ENCODE peak calls at places on chromosomes 1 and 21, in five cellular contexts. O, Q, E, H and C are unnamed samples. For H3K4me1, the result is how much of the 10 kb centered on the place peaks cover.

GRCh38 chr1:151509350-151510019 is 1.7 kb upstream of the CGN start:
- DNase-seq in O (no peak), Q (no peak), E (peak), H (no peak), C (no peak)

GRCh38 chr1:1324524-1325287 is at the start of the genes CPTP and INTS11:
- DNase-seq in O (peak), Q (peak), E (peak), H (peak), C (peak)

GRCh38 chr1:109821831-109822745 is 58.4 kb upstream of the EPS8L3 start:
- DNase-seq in O (peak), Q (no peak), E (no peak), H (no peak), C (peak)

GRCh38 chr1:2788506-2789163 is 12.9 kb downstream of the TTC34 start:
- DNase-seq in O (peak), Q (no peak), E (no peak), H (no peak), C (peak)

GRCh38 chr1:63701187-63701586 is 72.6 kb upstream of the ROR1 start:
- DNase-seq in O (peak), Q (peak), E (peak), H (no peak), C (no peak)

GRCh38 chr21:44800103-44800502 is 1.5 kb downstream of the UBE2G2 start:
- DNase-seq in O (no peak), Q (no peak), E (no peak), H (no peak), C (no peak)

GRCh38 chr1:84635261-84635848 is 54.9 kb downstream of the SSX2IP start:
- DNase-seq in O (no peak), Q (no peak), E (no peak), H (no peak), C (no peak)

GRCh38 chr1:50369830-50370229 is 53.4 kb downstream of the DMRTA2 start:
- DNase-seq in O (no peak), Q (no peak), E (no peak), H (no peak), C (no peak)

GRCh38 chr1:19577001-19577400 is 67.1 kb upstream of the NBL1 start:
- DNase-seq in O (no peak), Q (no peak), E (no peak), H (no peak), C (no peak)

GRCh38 chr1:225987491-225988316 is 11.4 kb downstream of the SDE2 start:
- DNase-seq in O (no peak), Q (no peak), E (no peak), H (peak), C (no peak)

GRCh38 chr1:182968151-182968741 is 15.3 kb upstream of the SHCBP1L start:
- DNase-seq in O (no peak), Q (no peak), E (no peak), H (peak), C (no peak)

GRCh38 chr1:41468082-41468762 is 16.3 kb downstream of the EDN2 start:
- DNase-seq in O (no peak), Q (no peak), E (peak), H (no peak), C (no peak)

GRCh38 chr1:3978196-3978927 is 78.3 kb upstream of the C1orf174 start:
- DNase-seq in O (no peak), Q (no peak), E (no peak), H (no peak), C (no peak)

GRCh38 chr1:181413836-181414235 is 69.5 kb upstream of the CACNA1E start:
- DNase-seq in O (no peak), Q (no peak), E (no peak), H (no peak), C (no peak)

GRCh38 chr21:25024639-25025038 is 582.6 kb downstream of the MRPL39 start:
- DNase-seq in O (no peak), Q (no peak), E (no peak), H (no peak), C (peak)

GRCh38 chr1:204348722-204349121 is 11.0 kb downstream of the PLEKHA6 start:
- DNase-seq in O (peak), Q (peak), E (peak), H (no peak), C (peak)

GRCh38 chr21:26788783-26789182 is 56.4 kb downstream of the ADAMTS1 start:
- DNase-seq in O (no peak), Q (no peak), E (no peak), H (no peak), C (peak)

GRCh38 chr1:227765261-227766014 is 30.2 kb downstream of the SNAP47 start:
- DNase-seq in O (peak), Q (no peak), E (no peak), H (no peak), C (no peak)

GRCh38 chr1:234532511-234532922 is 53.5 kb upstream of the TARBP1 start:
- DNase-seq in O (no peak), Q (no peak), E (no peak), H (no peak), C (no peak)

GRCh38 chr1:197224160-197224559 is 43.9 kb upstream of the CRB1 start:
- DNase-seq in O (no peak), Q (no peak), E (no peak), H (no peak), C (no peak)

GRCh38 chr1:182617075-182617429 is 12.9 kb upstream of the RGS16 start:
- DNase-seq in O (no peak), Q (no peak), E (no peak), H (no peak), C (no peak)

GRCh38 chr1:43991476-43992231 is at the start of gene CCDC24:
- DNase-seq in O (peak), Q (peak), E (peak), H (peak), C (peak)

GRCh38 chr1:5955479-5955977 is 36.7 kb downstream of the NPHP4 start:
- DNase-seq in O (no peak), Q (no peak), E (no peak), H (no peak), C (no peak)

GRCh38 chr1:236282719-236283118 is 961 bp upstream of the ERO1B start:
- DNase-seq in O (no peak), Q (no peak), E (no peak), H (no peak), C (no peak)

GRCh38 chr1:89762431-89762800 is 58.4 kb upstream of the LRRC8D start:
- DNase-seq in O (no peak), Q (no peak), E (no peak), H (no peak), C (no peak)

GRCh38 chr1:9728451-9729295 is 77.1 kb downstream of the PIK3CD start:
- DNase-seq in O (no peak), Q (no peak), E (no peak), H (no peak), C (no peak)

GRCh38 chr1:93585059-93585966 is 96.3 kb downstream of the BCAR3 start:
- DNase-seq in O (peak), Q (peak), E (peak), H (no peak), C (peak)

GRCh38 chr1:116515702-116516101 is 55.1 kb downstream of the CD58 start:
- DNase-seq in O (no peak), Q (no peak), E (no peak), H (no peak), C (no peak)

GRCh38 chr1:116513956-116514355 is 56.9 kb downstream of the CD58 start:
- DNase-seq in O (no peak), Q (peak), E (no peak), H (no peak), C (no peak)

GRCh38 chr1:116516631-116517030 is 54.2 kb downstream of the CD58 start:
- DNase-seq in O (no peak), Q (no peak), E (no peak), H (no peak), C (no peak)

GRCh38 chr1:116511459-116512019 is 59.3 kb downstream of the CD58 start:
- DNase-seq in O (no peak), Q (no peak), E (no peak), H (no peak), C (no peak)

GRCh38 chr1:116514708-116515525 is 55.9 kb downstream of the CD58 start:
- DNase-seq in O (peak), Q (no peak), E (no peak), H (no peak), C (no peak)
- H3K4me1 ChIP-seq in O (under half), Q (under half), E (under half), H (under half), C (under half)

GRCh38 chr1:187920976-187921375 is 1092.2 kb downstream of the PLA2G4A start:
- DNase-seq in O (no peak), Q (no peak), E (no peak), H (no peak), C (no peak)
- H3K4me3 ChIP-seq in O (no peak), Q (no peak), E (no peak), H (no peak), C (no peak)

GRCh38 chr1:31110846-31111245 is 45.3 kb upstream of the PUM1 start:
- DNase-seq in O (no peak), Q (no peak), E (no peak), H (no peak), C (no peak)

GRCh38 chr1:31112223-31112622 is 46.7 kb upstream of the PUM1 start:
- DNase-seq in O (no peak), Q (no peak), E (no peak), H (no peak), C (no peak)

GRCh38 chr1:31108861-31109260 is 43.3 kb upstream of the PUM1 start:
- DNase-seq in O (peak), Q (no peak), E (no peak), H (no peak), C (no peak)

GRCh38 chr1:31116022-31116421 is 50.5 kb upstream of the PUM1 start:
- DNase-seq in O (no peak), Q (no peak), E (no peak), H (no peak), C (no peak)

DNA sequence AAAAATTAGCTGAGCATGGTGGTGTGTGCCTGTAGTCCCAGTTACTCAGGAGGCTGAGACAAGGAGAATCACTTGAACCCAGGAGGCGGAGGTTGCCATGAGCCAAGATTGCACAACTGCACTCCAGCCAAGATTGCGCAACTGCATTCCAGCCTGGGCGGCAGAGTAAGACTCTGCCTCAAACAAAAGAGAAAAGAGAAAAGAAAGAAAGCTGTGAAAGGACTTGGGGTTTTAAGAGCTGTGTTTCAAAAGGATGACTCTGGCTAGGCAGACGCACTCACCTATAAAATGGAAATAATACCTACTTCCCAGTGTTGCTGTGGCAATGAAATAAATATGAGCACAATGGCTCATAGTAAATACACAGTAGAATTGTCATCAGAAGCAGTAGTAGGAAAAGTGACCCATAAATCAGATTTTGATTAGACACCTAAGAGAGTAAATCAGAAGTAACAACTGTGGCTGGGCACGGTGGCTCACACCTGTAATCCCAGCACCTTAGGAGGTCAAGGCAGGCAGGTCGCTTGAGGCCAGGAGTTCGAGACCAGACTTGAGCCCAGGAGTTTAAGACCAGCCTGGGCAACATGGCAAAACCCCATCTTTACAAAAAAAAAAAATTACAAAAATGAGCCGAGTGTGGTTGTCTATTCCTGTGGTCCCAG is 45.9 kb upstream of the PUM1 start:
- DNase-seq in O (peak), Q (peak), E (peak), H (no peak), C (peak)
- H3K4me1 ChIP-seq in O (under half), Q (under half), E (under half), H (under half), C (under half)

GRCh38 chr1:17924578-17924977 is 169.4 kb downstream of the ACTL8 start:
- DNase-seq in O (no peak), Q (no peak), E (no peak), H (no peak), C (no peak)

GRCh38 chr1:17922833-17923232 is 167.7 kb downstream of the ACTL8 start:
- DNase-seq in O (no peak), Q (no peak), E (peak), H (peak), C (peak)

GRCh38 chr1:17926906-17927305 is 171.8 kb downstream of the ACTL8 start:
- DNase-seq in O (no peak), Q (no peak), E (no peak), H (no peak), C (no peak)

GRCh38 chr1:17923684-17924083 is 168.6 kb downstream of the ACTL8 start:
- DNase-seq in O (no peak), Q (no peak), E (no peak), H (no peak), C (peak)

GRCh38 chr1:17925838-17926237 is 170.7 kb downstream of the ACTL8 start:
- DNase-seq in O (no peak), Q (no peak), E (no peak), H (no peak), C (no peak)
- H3K4me3 ChIP-seq in O (no peak), Q (no peak), E (no peak), H (no peak), C (no peak)

GRCh38 chr1:53944469-53945182 is 873 bp downstream of the IFT25 start:
- DNase-seq in O (no peak), Q (no peak), E (peak), H (no peak), C (no peak)

GRCh38 chr1:53943090-53943489 is 2.4 kb downstream of the IFT25 start:
- DNase-seq in O (no peak), Q (no peak), E (no peak), H (no peak), C (no peak)

GRCh38 chr1:53942149-53942957 is 3.1 kb downstream of the IFT25 start:
- DNase-seq in O (no peak), Q (no peak), E (no peak), H (no peak), C (no peak)

GRCh38 chr1:53945183-53945432 is 391 bp downstream of the IFT25 start:
- DNase-seq in O (no peak), Q (no peak), E (no peak), H (no peak), C (no peak)

GRCh38 chr1:53943490-53944043 is 1.9 kb downstream of the IFT25 start:
- DNase-seq in O (no peak), Q (no peak), E (no peak), H (no peak), C (no peak)
- H3K4me1 ChIP-seq in O (under half), Q (under half), E (under half), H (under half), C (under half)

GRCh38 chr21:29416268-29416667 is 117.5 kb downstream of the BACH1 start:
- DNase-seq in O (no peak), Q (no peak), E (no peak), H (no peak), C (no peak)
- H3K4me3 ChIP-seq in O (no peak), Q (no peak), E (no peak), H (no peak), C (no peak)

GRCh38 chr1:12434686-12435085 is 183.3 kb downstream of the DHRS3 start:
- DNase-seq in O (no peak), Q (no peak), E (no peak), H (no peak), C (no peak)

GRCh38 chr1:12434174-12434573 is 183.8 kb downstream of the DHRS3 start:
- DNase-seq in O (no peak), Q (no peak), E (no peak), H (peak), C (no peak)

GRCh38 chr1:12436345-12436658 is 181.7 kb downstream of the DHRS3 start:
- DNase-seq in O (no peak), Q (no peak), E (no peak), H (no peak), C (peak)

GRCh38 chr1:12436817-12437599 is 181.0 kb downstream of the DHRS3 start:
- DNase-seq in O (no peak), Q (no peak), E (no peak), H (no peak), C (no peak)

GRCh38 chr1:12435639-12436344 is 182.2 kb downstream of the DHRS3 start:
- DNase-seq in O (no peak), Q (no peak), E (no peak), H (no peak), C (no peak)
- H3K4me1 ChIP-seq in O (half or more), Q (half or more), E (under half), H (under half), C (under half)

GRCh38 chr1:244393604-244394176 is 58.0 kb downstream of the ADSS2 start:
- DNase-seq in O (no peak), Q (no peak), E (no peak), H (no peak), C (no peak)

GRCh38 chr1:244388961-244389360 is 62.7 kb downstream of the ADSS2 start:
- DNase-seq in O (no peak), Q (no peak), E (no peak), H (no peak), C (no peak)

GRCh38 chr1:244394346-244394745 is 57.4 kb downstream of the ADSS2 start:
- DNase-seq in O (no peak), Q (no peak), E (no peak), H (no peak), C (no peak)

GRCh38 chr1:244394851-244395765 is 56.6 kb downstream of the ADSS2 start:
- DNase-seq in O (no peak), Q (no peak), E (no peak), H (no peak), C (no peak)

DNA sequence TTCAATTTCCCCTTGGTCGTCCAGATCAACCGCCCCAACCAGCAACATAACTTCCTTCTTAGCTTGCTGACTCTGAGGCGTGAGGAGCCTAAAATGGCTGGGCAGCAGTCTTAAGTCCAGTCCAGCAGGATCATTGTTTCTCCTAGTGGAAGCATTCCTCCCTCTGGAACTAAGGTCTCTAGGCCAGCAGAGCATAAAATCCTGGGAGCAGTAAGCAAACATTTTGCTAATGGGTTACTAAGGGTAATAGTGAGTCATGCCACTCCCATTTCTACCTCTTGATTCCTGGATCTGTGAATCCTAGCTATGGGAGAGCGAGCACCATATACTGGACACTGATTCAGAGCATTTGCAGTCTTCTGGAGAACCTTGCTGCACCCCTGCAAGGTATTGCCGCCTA is 59.9 kb downstream of the ADSS2 start:
- DNase-seq in O (no peak), Q (no peak), E (no peak), H (no peak), C (no peak)
- H3K4me3 ChIP-seq in O (no peak), Q (no peak), E (no peak), H (no peak), C (no peak)

GRCh38 chr1:70353641-70354331 is 736 bp downstream of the ANKRD13C start:
- DNase-seq in O (no peak), Q (peak), E (no peak), H (no peak), C (no peak)
- H3K4me1 ChIP-seq in O (under half), Q (half or more), E (under half), H (under half), C (under half)